ENCODE peak calls at places on chromosome 20, in seven cellular contexts. B is GM06990, F is brain pericyte, R is neuronal stem cell, H is non-pigmented ciliary epithelial cell, O is mucosa of descending colon, Y is SW480. X is an unnamed sample.

GRCh38 chr20:34705383-34706021 is 1.4 kb downstream of the TP53INP2 start:
- DNase-seq in Y (peak), B (peak), F (no peak), O (peak), H (no peak), R (no peak), X (no peak)

GRCh38 chr20:41027366-41027765 is 1.3 kb upstream of the TOP1 start:
- DNase-seq in O (no peak), H (no peak), Y (no peak), R (no peak), B (no peak), F (no peak), X (no peak)

GRCh38 chr20:4533734-4534133 is 188.0 kb upstream of the PRND start:
- DNase-seq in Y (no peak), R (no peak), H (no peak), B (no peak), F (no peak), O (no peak), X (no peak)

GRCh38 chr20:45051497-45052060 is 49.3 kb downstream of the KCNS1 start:
- DNase-seq in O (no peak), Y (no peak), B (peak), H (no peak), F (no peak), R (no peak), X (no peak)

GRCh38 chr20:49245921-49246740 is 26.9 kb downstream of the DDX27 start:
- DNase-seq in H (no peak), Y (peak), F (no peak), B (no peak), O (no peak), R (no peak), X (no peak)

GRCh38 chr20:16701296-16701695 is 28.5 kb upstream of the SNRPB2 start:
- DNase-seq in F (no peak), H (no peak), Y (peak), O (no peak), R (no peak), B (no peak), X (peak)

GRCh38 chr20:50561379-50562078 is 51.3 kb downstream of the PTPN1 start:
- DNase-seq in O (no peak), B (peak), F (peak), R (no peak), Y (peak), H (peak), X (no peak)

GRCh38 chr20:38186788-38187221 is 21.7 kb upstream of the TGM2 start:
- DNase-seq in F (no peak), B (no peak), R (no peak), H (no peak), O (no peak), Y (peak), X (no peak)

GRCh38 chr20:17953935-17954334 is 14.7 kb downstream of the SNX5 start:
- DNase-seq in F (no peak), Y (no peak), H (no peak), R (no peak), O (no peak), B (no peak), X (no peak)

GRCh38 chr20:13857961-13858360 is 73.1 kb downstream of the NDUFAF5 start:
- DNase-seq in B (no peak), R (no peak), O (no peak), F (no peak), H (no peak), Y (no peak), X (no peak)